ENCODE peak calls at places on chromosomes 13 and 19, in eight cellular contexts. One of them, this sample, is unnamed.

GRCh38 chr19:7191946-7192691 is 102.1 kb downstream of the INSR start:
- DNase-seq in heart right ventricle: no peak
- DNase-seq in H9: no peak
- DNase-seq in tibial nerve: no peak
- DNase-seq in breast epithelium: no peak
- DNase-seq in prostate gland: no peak
- DNase-seq in IMR-90: no peak
- DNase-seq in psoas muscle: no peak
- DNase-seq in this sample: no peak

GRCh38 chr13:111503905-111504695 is 183.7 kb downstream of the TEX29 start:
- DNase-seq in heart right ventricle: no peak
- DNase-seq in H9: no peak
- DNase-seq in tibial nerve: no peak
- DNase-seq in breast epithelium: peak; percentile 14
- DNase-seq in prostate gland: no peak
- DNase-seq in IMR-90: no peak
- DNase-seq in psoas muscle: no peak
- DNase-seq in this sample: peak; percentile 46

GRCh38 chr19:47284324-47284899 is 9.7 kb downstream of the INAFM1 start:
- DNase-seq in heart right ventricle: no peak
- DNase-seq in H9: no peak
- DNase-seq in tibial nerve: peak; percentile 89
- DNase-seq in breast epithelium: no peak
- DNase-seq in prostate gland: peak; percentile 48
- DNase-seq in IMR-90: peak; percentile 68
- DNase-seq in psoas muscle: no peak
- DNase-seq in this sample: no peak

GRCh38 chr13:113967206-113967720 is 6.6 kb downstream of the C13orf46 start:
- DNase-seq in heart right ventricle: no peak
- DNase-seq in H9: no peak
- DNase-seq in tibial nerve: no peak
- DNase-seq in breast epithelium: no peak
- DNase-seq in prostate gland: no peak
- DNase-seq in IMR-90: no peak
- DNase-seq in psoas muscle: peak; percentile 10
- DNase-seq in this sample: no peak

GRCh38 chr13:111323549-111323948 is 3.1 kb downstream of the TEX29 start:
- DNase-seq in heart right ventricle: no peak
- DNase-seq in H9: peak; percentile 17
- DNase-seq in tibial nerve: no peak
- DNase-seq in breast epithelium: no peak
- DNase-seq in prostate gland: no peak
- DNase-seq in IMR-90: no peak
- DNase-seq in psoas muscle: no peak
- DNase-seq in this sample: no peak

GRCh38 chr13:80469841-80470378 is 129.0 kb upstream of the SPRY2 start:
- DNase-seq in heart right ventricle: peak; percentile 50
- DNase-seq in H9: no peak
- DNase-seq in tibial nerve: peak; percentile 87
- DNase-seq in breast epithelium: peak; percentile 85
- DNase-seq in prostate gland: no peak
- DNase-seq in IMR-90: peak; percentile 31
- DNase-seq in psoas muscle: peak; percentile 89
- DNase-seq in this sample: no peak

GRCh38 chr13:54261856-54262255 is 1233.2 kb downstream of the OLFM4 start:
- DNase-seq in heart right ventricle: no peak
- DNase-seq in H9: peak; percentile 39
- DNase-seq in tibial nerve: no peak
- DNase-seq in breast epithelium: no peak
- DNase-seq in prostate gland: no peak
- DNase-seq in IMR-90: no peak
- DNase-seq in psoas muscle: no peak
- DNase-seq in this sample: no peak

GRCh38 chr19:18364826-18365528 is 21.0 kb upstream of the GDF15 start:
- DNase-seq in heart right ventricle: peak; percentile 27
- DNase-seq in H9: no peak
- DNase-seq in tibial nerve: peak; percentile 75
- DNase-seq in breast epithelium: peak; percentile 90
- DNase-seq in prostate gland: peak; percentile 96
- DNase-seq in IMR-90: peak; percentile 100
- DNase-seq in psoas muscle: no peak
- DNase-seq in this sample: no peak

GRCh38 chr13:110400786-110401533 is 93.9 kb downstream of the COL4A2 start:
- DNase-seq in heart right ventricle: no peak
- DNase-seq in H9: no peak
- DNase-seq in tibial nerve: no peak
- DNase-seq in breast epithelium: peak; percentile 16
- DNase-seq in prostate gland: no peak
- DNase-seq in IMR-90: peak; percentile 73
- DNase-seq in psoas muscle: no peak
- DNase-seq in this sample: no peak

GRCh38 chr19:54462713-54463530 is 656 bp downstream of the LENG9 start:
- DNase-seq in heart right ventricle: peak; percentile 77
- DNase-seq in H9: peak; percentile 81
- DNase-seq in tibial nerve: peak; percentile 32
- DNase-seq in breast epithelium: peak; percentile 54
- DNase-seq in prostate gland: peak; percentile 55
- DNase-seq in IMR-90: peak; percentile 46
- DNase-seq in psoas muscle: peak; percentile 82
- DNase-seq in this sample: peak; percentile 71

GRCh38 chr13:47665041-47665440 is 336.0 kb downstream of the SUCLA2 start:
- DNase-seq in heart right ventricle: no peak
- DNase-seq in H9: no peak
- DNase-seq in tibial nerve: no peak
- DNase-seq in breast epithelium: no peak
- DNase-seq in prostate gland: no peak
- DNase-seq in IMR-90: no peak
- DNase-seq in psoas muscle: no peak
- DNase-seq in this sample: no peak

GRCh38 chr19:56639217-56639616 is 3.7 kb upstream of the SMIM17 start:
- DNase-seq in heart right ventricle: no peak
- DNase-seq in H9: no peak
- DNase-seq in tibial nerve: no peak
- DNase-seq in breast epithelium: no peak
- DNase-seq in prostate gland: no peak
- DNase-seq in IMR-90: peak; percentile 3
- DNase-seq in psoas muscle: no peak
- DNase-seq in this sample: no peak

GRCh38 chr19:3366104-3366760 is at the start of gene NFIC:
- DNase-seq in heart right ventricle: peak; percentile 84
- DNase-seq in H9: peak; percentile 62
- DNase-seq in tibial nerve: peak; percentile 83
- DNase-seq in breast epithelium: peak; percentile 79
- DNase-seq in prostate gland: peak; percentile 63
- DNase-seq in IMR-90: peak; percentile 79
- DNase-seq in psoas muscle: peak; percentile 94
- DNase-seq in this sample: no peak

GRCh38 chr19:3364501-3364858 is 1.9 kb upstream of the NFIC start:
- DNase-seq in heart right ventricle: no peak
- DNase-seq in H9: no peak
- DNase-seq in tibial nerve: no peak
- DNase-seq in breast epithelium: no peak
- DNase-seq in prostate gland: no peak
- DNase-seq in IMR-90: no peak
- DNase-seq in psoas muscle: no peak
- DNase-seq in this sample: no peak

GRCh38 chr19:3365093-3365446 is 1.3 kb upstream of the NFIC start:
- DNase-seq in heart right ventricle: no peak
- DNase-seq in H9: no peak
- DNase-seq in tibial nerve: no peak
- DNase-seq in breast epithelium: no peak
- DNase-seq in prostate gland: no peak
- DNase-seq in IMR-90: no peak
- DNase-seq in psoas muscle: no peak
- DNase-seq in this sample: no peak

GRCh38 chr19:3366761-3367571 is 583 bp downstream of the NFIC start:
- DNase-seq in heart right ventricle: peak; percentile 63
- DNase-seq in H9: no peak
- DNase-seq in tibial nerve: no peak
- DNase-seq in breast epithelium: no peak
- DNase-seq in prostate gland: peak; percentile 63
- DNase-seq in IMR-90: no peak
- DNase-seq in psoas muscle: peak; percentile 84
- DNase-seq in this sample: no peak

DNA sequence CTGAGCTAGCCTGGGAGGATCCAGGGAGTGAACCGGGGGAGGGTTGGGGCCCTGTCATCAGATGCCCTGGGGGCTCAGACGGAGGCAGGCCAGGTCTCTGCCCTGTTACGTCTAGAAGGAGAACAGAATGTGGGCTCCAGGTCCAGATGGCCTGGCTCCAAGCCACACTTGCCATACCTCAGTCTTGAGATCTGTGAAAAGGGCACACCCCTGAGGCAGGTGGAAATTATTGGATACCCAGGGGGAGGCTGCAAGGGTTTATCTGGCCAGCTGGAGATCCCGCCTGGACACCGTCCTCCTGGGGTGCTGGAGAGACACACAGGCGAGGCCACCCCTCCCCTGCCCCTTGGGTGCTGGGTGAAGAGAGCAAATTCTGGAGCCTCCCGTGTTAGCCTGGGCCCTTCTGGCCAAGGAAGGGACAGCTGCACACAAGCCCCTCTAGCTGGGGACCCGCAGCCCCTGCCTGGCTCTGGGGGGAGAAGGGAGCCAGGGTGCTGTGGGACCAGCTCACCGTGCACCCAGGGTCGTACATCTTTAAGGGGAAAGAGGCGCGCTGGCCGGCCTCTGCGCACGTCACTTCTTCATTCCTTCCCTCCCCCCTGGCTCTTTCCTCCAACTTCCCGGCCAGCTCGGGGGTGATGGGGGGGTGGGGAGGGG is 808 bp upstream of the NFIC start:
- DNase-seq in heart right ventricle: peak; percentile 61
- DNase-seq in H9: peak; percentile 27
- DNase-seq in tibial nerve: peak; percentile 64
- DNase-seq in breast epithelium: peak; percentile 75
- DNase-seq in prostate gland: peak; percentile 70
- DNase-seq in IMR-90: peak; percentile 66
- DNase-seq in psoas muscle: peak; percentile 86
- DNase-seq in this sample: no peak
- H3K27me3 ChIP-seq in heart right ventricle: no peaks in the 10 kb centered on the region
- H3K27me3 ChIP-seq in H9: peaks cover 90% of the 10 kb centered on the region
- H3K27me3 ChIP-seq in tibial nerve: no peaks in the 10 kb centered on the region
- H3K27me3 ChIP-seq in breast epithelium: no peaks in the 10 kb centered on the region
- H3K27me3 ChIP-seq in prostate gland: no peaks in the 10 kb centered on the region
- H3K27me3 ChIP-seq in IMR-90: no peaks in the 10 kb centered on the region
- H3K27me3 ChIP-seq in psoas muscle: no peaks in the 10 kb centered on the region
- H3K27me3 ChIP-seq in this sample: no peaks in the 10 kb centered on the region

GRCh38 chr19:30345686-30346085 is 26.5 kb upstream of the ZNF536 start:
- DNase-seq in heart right ventricle: no peak
- DNase-seq in H9: no peak
- DNase-seq in tibial nerve: no peak
- DNase-seq in breast epithelium: no peak
- DNase-seq in prostate gland: no peak
- DNase-seq in IMR-90: no peak
- DNase-seq in psoas muscle: peak; percentile 10
- DNase-seq in this sample: no peak
- H3K27ac ChIP-seq in heart right ventricle: no peak overlapping the region
- H3K27ac ChIP-seq in H9: no peak overlapping the region
- H3K27ac ChIP-seq in tibial nerve: no peak overlapping the region
- H3K27ac ChIP-seq in breast epithelium: no peak overlapping the region
- H3K27ac ChIP-seq in prostate gland: no peak overlapping the region
- H3K27ac ChIP-seq in IMR-90: no peak overlapping the region
- H3K27ac ChIP-seq in psoas muscle: no peak overlapping the region
- H3K27ac ChIP-seq in this sample: peak overlapping the region; percentile 57

GRCh38 chr19:48445606-48446481 is at the start of gene GRWD1:
- DNase-seq in heart right ventricle: peak; percentile 80
- DNase-seq in H9: peak; percentile 95
- DNase-seq in tibial nerve: peak; percentile 88
- DNase-seq in breast epithelium: peak; percentile 94
- DNase-seq in prostate gland: peak; percentile 92
- DNase-seq in IMR-90: peak; percentile 94
- DNase-seq in psoas muscle: peak; percentile 93
- DNase-seq in this sample: peak; percentile 92
- TF ChIP-seq CTCF in heart right ventricle: no peak
- TF ChIP-seq CTCF in H9: peak; percentile 30
- TF ChIP-seq CTCF in tibial nerve: no peak
- TF ChIP-seq CTCF in breast epithelium: peak; percentile 4
- TF ChIP-seq CTCF in prostate gland: no peak
- TF ChIP-seq CTCF in IMR-90: peak; percentile 8
- TF ChIP-seq CTCF in psoas muscle: no peak
- TF ChIP-seq CTCF in this sample: no peak

GRCh38 chr13:71626396-71626795 is 240.6 kb downstream of the DACH1 start:
- DNase-seq in heart right ventricle: no peak
- DNase-seq in H9: no peak
- DNase-seq in tibial nerve: no peak
- DNase-seq in breast epithelium: no peak
- DNase-seq in prostate gland: no peak
- DNase-seq in IMR-90: peak; percentile 9
- DNase-seq in psoas muscle: no peak
- DNase-seq in this sample: no peak
- H3K27me3 ChIP-seq in heart right ventricle: no peaks in the 10 kb centered on the region
- H3K27me3 ChIP-seq in H9: no peaks in the 10 kb centered on the region
- H3K27me3 ChIP-seq in tibial nerve: no peaks in the 10 kb centered on the region
- H3K27me3 ChIP-seq in breast epithelium: no peaks in the 10 kb centered on the region
- H3K27me3 ChIP-seq in prostate gland: no peaks in the 10 kb centered on the region
- H3K27me3 ChIP-seq in IMR-90: no peaks in the 10 kb centered on the region
- H3K27me3 ChIP-seq in psoas muscle: no peaks in the 10 kb centered on the region
- H3K27me3 ChIP-seq in this sample: no peaks in the 10 kb centered on the region

GRCh38 chr13:98490195-98490771 is 86.6 kb downstream of the STK24 start:
- DNase-seq in heart right ventricle: no peak
- DNase-seq in H9: no peak
- DNase-seq in tibial nerve: no peak
- DNase-seq in breast epithelium: no peak
- DNase-seq in prostate gland: no peak
- DNase-seq in IMR-90: no peak
- DNase-seq in psoas muscle: no peak
- DNase-seq in this sample: no peak
- H3K27ac ChIP-seq in heart right ventricle: no peak overlapping the region
- H3K27ac ChIP-seq in H9: no peak overlapping the region
- H3K27ac ChIP-seq in tibial nerve: no peak overlapping the region
- H3K27ac ChIP-seq in breast epithelium: no peak overlapping the region
- H3K27ac ChIP-seq in prostate gland: peak overlapping the region; percentile 9
- H3K27ac ChIP-seq in IMR-90: no peak overlapping the region
- H3K27ac ChIP-seq in psoas muscle: no peak overlapping the region
- H3K27ac ChIP-seq in this sample: no peak overlapping the region

DNA sequence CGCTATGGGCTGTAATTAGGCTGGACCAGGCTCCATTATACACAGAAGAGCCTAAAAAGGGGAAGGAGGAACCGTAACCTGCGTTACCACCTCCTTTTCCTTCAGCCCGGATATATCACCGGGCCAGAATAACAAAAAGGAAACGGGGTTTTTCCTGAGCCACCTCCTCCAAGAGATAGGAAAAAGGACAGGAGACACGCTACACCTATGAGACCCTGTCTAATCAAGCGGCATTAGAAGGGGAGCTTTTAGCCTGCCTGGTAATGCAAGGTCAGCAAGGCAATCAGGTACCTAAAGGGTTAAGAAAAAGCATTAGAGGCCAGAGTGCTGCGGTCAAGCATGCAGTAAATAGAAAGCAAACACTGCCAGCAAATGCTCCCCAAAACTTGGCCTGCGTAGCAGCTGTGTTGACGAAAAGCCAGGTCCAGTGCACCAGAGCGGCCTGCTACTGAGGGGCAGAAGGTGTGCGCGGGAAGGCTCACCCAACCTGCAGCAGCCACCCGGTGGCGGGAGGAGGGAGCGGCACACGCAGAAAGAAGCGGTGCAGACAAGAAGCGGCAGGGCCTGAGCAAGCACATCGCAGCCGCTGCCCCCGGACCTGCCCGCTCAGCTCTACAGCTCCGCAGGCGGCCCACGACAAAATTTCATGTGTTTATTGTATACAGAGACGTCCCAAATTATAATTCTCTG is 1466.1 kb downstream of the UQCRFS1 start:
- DNase-seq in heart right ventricle: peak; percentile 56
- DNase-seq in H9: peak; percentile 70
- DNase-seq in tibial nerve: no peak
- DNase-seq in breast epithelium: peak; percentile 18
- DNase-seq in prostate gland: peak; percentile 34
- DNase-seq in IMR-90: peak; percentile 1
- DNase-seq in psoas muscle: peak; percentile 57
- DNase-seq in this sample: no peak
- TF ChIP-seq CTCF in heart right ventricle: peak; percentile 44
- TF ChIP-seq CTCF in H9: peak; percentile 51
- TF ChIP-seq CTCF in tibial nerve: no peak
- TF ChIP-seq CTCF in breast epithelium: peak; percentile 23
- TF ChIP-seq CTCF in prostate gland: no peak
- TF ChIP-seq CTCF in IMR-90: no peak
- TF ChIP-seq CTCF in psoas muscle: peak; percentile 43
- TF ChIP-seq CTCF in this sample: no peak

This sample was measured in dorsolateral prefrontal cortex.